ENCODE peak calls at places on chromosomes 16 and 17, in six cellular contexts. K is astrocyte of the cerebellum, I is Ammon's horn, N is NCI-H2029, X is OCI-M1, Z is ecto neural progenitor cell. P is an unnamed sample.

GRCh38 chr17:66255112-66255511 is 25.9 kb upstream of the APOH start:
- DNase-seq in X (peak; percentile 64), K (peak; percentile 80), I (peak; percentile 85), N (peak; percentile 42), Z (no peak), P (peak; percentile 81)

GRCh38 chr17:1752425-1752941 is 9.4 kb upstream of the SERPINF1 start:
- DNase-seq in N (peak; percentile 11), X (peak; percentile 31), I (peak; percentile 49), Z (no peak), K (no peak), P (no peak)

GRCh38 chr16:75733305-75734141 is 7.2 kb upstream of the CPHXL start:
- DNase-seq in Z (no peak), K (peak; percentile 99), I (peak; percentile 45), N (no peak), X (no peak), P (peak; percentile 48)

GRCh38 chr17:44374306-44375195 is 10.9 kb upstream of the FAM171A2 start:
- DNase-seq in N (peak; percentile 25), K (no peak), Z (peak; percentile 77), X (no peak), I (no peak), P (no peak)

GRCh38 chr17:29145289-29146058 is 34.7 kb downstream of the MYO18A start:
- DNase-seq in N (peak; percentile 87), Z (peak; percentile 79), K (peak; percentile 70), X (peak; percentile 89), I (peak; percentile 89), P (peak; percentile 45)

GRCh38 chr17:33012522-33013033 is 20.9 kb downstream of the SPACA3 start:
- DNase-seq in X (no peak), Z (no peak), N (no peak), K (peak; percentile 62), I (no peak), P (no peak)

GRCh38 chr17:151886-152859 is 14.8 kb downstream of the SCGB1C2 start:
- DNase-seq in X (no peak), K (no peak), N (no peak), Z (no peak), I (no peak), P (no peak)

GRCh38 chr17:6159541-6160187 is 89.5 kb downstream of the WSCD1 start:
- DNase-seq in X (no peak), K (no peak), Z (no peak), N (no peak), I (no peak), P (no peak)

GRCh38 chr17:36072431-36073121 is 8.5 kb downstream of the CCL18 start:
- DNase-seq in I (peak; percentile 25), N (no peak), Z (peak; percentile 87), K (no peak), X (peak; percentile 83), P (no peak)

GRCh38 chr16:7321661-7322060 is 11.0 kb upstream of the RBFOX1 start:
- DNase-seq in Z (no peak), N (no peak), K (no peak), X (no peak), I (no peak), P (no peak)

GRCh38 chr16:85086347-85087291 is 25.7 kb downstream of the CIBAR2 start:
- DNase-seq in N (peak; percentile 3), I (peak; percentile 57), X (peak; percentile 81), Z (peak; percentile 72), K (peak; percentile 33), P (peak; percentile 31)

GRCh38 chr16:84617068-84617630 is 729 bp downstream of the COTL1 start:
- DNase-seq in Z (peak; percentile 61), N (no peak), X (no peak), K (no peak), I (no peak), P (no peak)

GRCh38 chr17:15361592-15361991 is 20.2 kb upstream of the TEKT3 start:
- DNase-seq in I (no peak), K (no peak), N (no peak), Z (no peak), X (no peak), P (no peak)

GRCh38 chr17:50203589-50204345 is 2.3 kb upstream of the COL1A1 start:
- DNase-seq in K (no peak), N (no peak), Z (no peak), X (no peak), I (no peak), P (no peak)

GRCh38 chr16:22014271-22014873 is 6.5 kb downstream of the MOSMO start:
- DNase-seq in Z (no peak), K (no peak), X (no peak), N (no peak), I (no peak), P (no peak)

GRCh38 chr17:73560661-73561060 is 83.6 kb downstream of the SDK2 start:
- DNase-seq in X (no peak), K (no peak), N (no peak), Z (no peak), I (no peak), P (no peak)

GRCh38 chr16:920722-921121 is 50.1 kb downstream of the LMF1 start:
- DNase-seq in Z (no peak), K (no peak), I (peak; percentile 69), N (no peak), X (no peak), P (peak; percentile 31)

P was measured in midbrain.